ENCODE peak calls at places on chromosomes 4 and X, in seven cellular contexts. One of them, this sample, is unnamed.

GRCh38 chr4:109163493-109163892 is 139.0 kb downstream of the COL25A1 start:
- DNase-seq in heart right ventricle: no peak
- DNase-seq in fibroblast of mammary gland: no peak
- DNase-seq in iris pigment epithelial cell: no peak
- DNase-seq in type B pancreatic cell: no peak
- DNase-seq in NCI-H1930: no peak
- DNase-seq in left lung: no peak
- DNase-seq in this sample: no peak

GRCh38 chr4:90960840-90961239 is 833.6 kb downstream of the CCSER1 start:
- DNase-seq in heart right ventricle: no peak
- DNase-seq in fibroblast of mammary gland: no peak
- DNase-seq in iris pigment epithelial cell: no peak
- DNase-seq in type B pancreatic cell: no peak
- DNase-seq in NCI-H1930: no peak
- DNase-seq in left lung: no peak
- DNase-seq in this sample: no peak

GRCh38 chr4:60313616-60314015 is 886.5 kb upstream of the ADGRL3 start:
- DNase-seq in heart right ventricle: no peak
- DNase-seq in fibroblast of mammary gland: peak
- DNase-seq in iris pigment epithelial cell: no peak
- DNase-seq in type B pancreatic cell: no peak
- DNase-seq in NCI-H1930: no peak
- DNase-seq in left lung: no peak
- DNase-seq in this sample: no peak

GRCh38 chr4:98566491-98567008 is 91.9 kb downstream of the TSPAN5 start:
- DNase-seq in heart right ventricle: no peak
- DNase-seq in fibroblast of mammary gland: peak
- DNase-seq in iris pigment epithelial cell: no peak
- DNase-seq in type B pancreatic cell: no peak
- DNase-seq in NCI-H1930: no peak
- DNase-seq in left lung: no peak
- DNase-seq in this sample: no peak

GRCh38 chr4:55398966-55399365 is 3.2 kb downstream of the TMEM165 start:
- DNase-seq in heart right ventricle: no peak
- DNase-seq in fibroblast of mammary gland: peak
- DNase-seq in iris pigment epithelial cell: no peak
- DNase-seq in type B pancreatic cell: no peak
- DNase-seq in NCI-H1930: no peak
- DNase-seq in left lung: no peak
- DNase-seq in this sample: no peak

GRCh38 chrX:150572206-150572605 is 3.8 kb downstream of the MTM1 start:
- DNase-seq in heart right ventricle: no peak
- DNase-seq in fibroblast of mammary gland: no peak
- DNase-seq in iris pigment epithelial cell: no peak
- DNase-seq in type B pancreatic cell: no peak
- DNase-seq in NCI-H1930: no peak
- DNase-seq in left lung: no peak
- DNase-seq in this sample: no peak

GRCh38 chrX:48703642-48704481 is 7.3 kb downstream of the SUV39H1 start:
- DNase-seq in heart right ventricle: no peak
- DNase-seq in fibroblast of mammary gland: peak
- DNase-seq in iris pigment epithelial cell: peak
- DNase-seq in type B pancreatic cell: no peak
- DNase-seq in NCI-H1930: no peak
- DNase-seq in left lung: no peak
- DNase-seq in this sample: no peak

GRCh38 chrX:81120936-81121351 is 80.8 kb downstream of the HMGN5 start:
- DNase-seq in heart right ventricle: peak
- DNase-seq in fibroblast of mammary gland: peak
- DNase-seq in iris pigment epithelial cell: peak
- DNase-seq in type B pancreatic cell: no peak
- DNase-seq in NCI-H1930: no peak
- DNase-seq in left lung: no peak
- DNase-seq in this sample: peak

GRCh38 chr4:17168571-17168970 is 270.1 kb upstream of the LDB2 start:
- DNase-seq in heart right ventricle: peak
- DNase-seq in fibroblast of mammary gland: peak
- DNase-seq in iris pigment epithelial cell: peak
- DNase-seq in type B pancreatic cell: no peak
- DNase-seq in NCI-H1930: peak
- DNase-seq in left lung: no peak
- DNase-seq in this sample: no peak

GRCh38 chr4:22695011-22695410 is 2.3 kb downstream of the GBA3 start:
- DNase-seq in heart right ventricle: no peak
- DNase-seq in fibroblast of mammary gland: no peak
- DNase-seq in iris pigment epithelial cell: no peak
- DNase-seq in type B pancreatic cell: no peak
- DNase-seq in NCI-H1930: no peak
- DNase-seq in left lung: no peak
- DNase-seq in this sample: no peak

GRCh38 chrX:21800344-21800770 is 39.1 kb upstream of the MBTPS2 start:
- DNase-seq in heart right ventricle: no peak
- DNase-seq in fibroblast of mammary gland: peak
- DNase-seq in iris pigment epithelial cell: peak
- DNase-seq in type B pancreatic cell: no peak
- DNase-seq in NCI-H1930: no peak
- DNase-seq in left lung: no peak
- DNase-seq in this sample: no peak

GRCh38 chr4:185394568-185395254 is 1.0 kb downstream of the LRP2BP start:
- DNase-seq in heart right ventricle: no peak
- DNase-seq in fibroblast of mammary gland: peak
- DNase-seq in iris pigment epithelial cell: no peak
- DNase-seq in type B pancreatic cell: no peak
- DNase-seq in NCI-H1930: no peak
- DNase-seq in left lung: no peak
- DNase-seq in this sample: no peak

GRCh38 chrX:120244735-120245498 is 5.7 kb upstream of the ZBTB33 start:
- DNase-seq in heart right ventricle: peak
- DNase-seq in fibroblast of mammary gland: peak
- DNase-seq in iris pigment epithelial cell: peak
- DNase-seq in type B pancreatic cell: peak
- DNase-seq in NCI-H1930: peak
- DNase-seq in left lung: peak
- DNase-seq in this sample: peak